ENCODE peak calls at places on chromosome 3, in six cellular contexts. M is AG09319; O is GM13976; Z is NCI-H748 treated with DMSO at 0.1 percent for 48 hours; C is myocyte; F is stimulated activated CD8-positive, alpha-beta memory T cell treated with anti-CD3 and anti-CD28 coated beads, Interleukin-15, amount 100 ng/mL, for 24 hours. B is an unnamed sample.

GRCh38 chr3:46648096-46648495 is 35.8 kb downstream of the FAM240A start:
- DNase-seq in F (no peak), M (no peak), Z (no peak), O (no peak), C (no peak), B (no peak)

GRCh38 chr3:41846850-41847249 is 115.1 kb downstream of the ULK4 start:
- DNase-seq in M (no peak), O (no peak), Z (no peak), F (no peak), C (peak; percentile 13), B (no peak)

GRCh38 chr3:58357402-58357801 is 24.7 kb downstream of the PXK start:
- DNase-seq in M (no peak), O (no peak), Z (no peak), C (no peak), F (no peak), B (no peak)

GRCh38 chr3:157618075-157618760 is 115.0 kb upstream of the VEPH1 start:
- DNase-seq in M (peak; percentile 43), Z (peak; percentile 21), C (peak; percentile 71), F (no peak), O (peak; percentile 58), B (peak; percentile 83)

GRCh38 chr3:17041009-17041408 is 156.3 kb downstream of the PLCL2 start:
- DNase-seq in Z (no peak), O (no peak), C (no peak), M (no peak), F (no peak), B (no peak)

GRCh38 chr3:195030791-195031321 is 240.1 kb downstream of the XXYLT1 start:
- DNase-seq in F (no peak), O (no peak), Z (no peak), M (no peak), C (no peak), B (no peak)

GRCh38 chr3:124438813-124439212 is 291.4 kb upstream of the UMPS start:
- DNase-seq in M (no peak), F (no peak), O (no peak), Z (no peak), C (no peak), B (no peak)

GRCh38 chr3:38136272-38136806 is 588 bp downstream of the ACAA1 start:
- DNase-seq in F (no peak), O (peak; percentile 49), C (peak; percentile 58), Z (no peak), M (no peak), B (no peak)

GRCh38 chr3:83953417-83954089 is 1005.2 kb upstream of the CADM2 start:
- DNase-seq in C (no peak), O (no peak), F (no peak), M (no peak), Z (no peak), B (peak; percentile 61)

GRCh38 chr3:30353711-30354467 is 252.5 kb upstream of the TGFBR2 start:
- DNase-seq in F (no peak), Z (no peak), M (no peak), C (no peak), O (no peak), B (no peak)

GRCh38 chr3:143040264-143040879 is 39.0 kb downstream of the U2SURP start:
- DNase-seq in M (no peak), F (no peak), C (peak; percentile 13), O (no peak), Z (no peak), B (peak; percentile 8)

GRCh38 chr3:136733317-136733833 is 18.8 kb downstream of the STAG1 start:
- DNase-seq in C (peak; percentile 29), F (no peak), O (no peak), M (no peak), Z (no peak), B (no peak)